ENCODE peak calls at places on chromosomes 13 and 19, in eight cellular contexts. Q is GM23338, D is HL-60, X is SK-N-SH, E is GM12878, B is K562, W is HCT116, I is HepG2. L is an unnamed sample.

GRCh38 chr19:5526691-5527090 is 41.1 kb downstream of the TINCR start:
- DNase-seq in E (no peak), Q (no peak), X (no peak), D (no peak), B (no peak), W (no peak), I (no peak), L (no peak)

GRCh38 chr13:110801044-110801443 is 87.5 kb downstream of the ING1 start:
- DNase-seq in D (no peak), B (no peak), Q (no peak), W (no peak), E (no peak), X (no peak), I (no peak), L (no peak)

GRCh38 chr19:51808333-51808986 is 13.5 kb downstream of the FPR3 start:
- DNase-seq in B (peak; percentile 74), W (no peak), D (no peak), I (peak; percentile 66), E (no peak), X (peak; percentile 7), Q (no peak), L (peak; percentile 8)

GRCh38 chr13:99864627-99864990 is 107.0 kb downstream of the ZIC5 start:
- DNase-seq in E (no peak), X (no peak), I (no peak), W (no peak), D (no peak), B (no peak), Q (peak; percentile 55), L (no peak)

GRCh38 chr13:60699636-60700035 is 302.6 kb downstream of the TDRD3 start:
- DNase-seq in I (no peak), W (no peak), Q (no peak), E (no peak), X (no peak), D (no peak), B (no peak), L (no peak)

GRCh38 chr13:74090869-74091605 is 43.2 kb downstream of the KLF12 start:
- DNase-seq in D (no peak), X (no peak), I (no peak), W (no peak), E (no peak), B (no peak), Q (no peak), L (no peak)

GRCh38 chr13:20126460-20127262 is 34.2 kb downstream of the GJA3 start:
- DNase-seq in W (no peak), I (no peak), B (no peak), D (peak; percentile 41), Q (no peak), X (no peak), E (no peak), L (no peak)

GRCh38 chr13:104015646-104016396 is 949.6 kb upstream of the SLC10A2 start:
- DNase-seq in X (no peak), B (no peak), D (no peak), E (no peak), I (no peak), Q (no peak), W (no peak), L (no peak)

GRCh38 chr13:74040200-74040599 is 94.0 kb downstream of the KLF12 start:
- DNase-seq in W (peak; percentile 49), D (no peak), Q (peak; percentile 91), B (peak; percentile 14), X (peak; percentile 55), E (no peak), I (peak; percentile 49), L (peak; percentile 18)

GRCh38 chr13:106882222-106882621 is 314.3 kb upstream of the ARGLU1 start:
- DNase-seq in E (no peak), B (no peak), I (no peak), Q (peak; percentile 20), X (no peak), W (no peak), D (no peak), L (no peak)

GRCh38 chr19:15449620-15450527 is at the start of gene WIZ:
- DNase-seq in X (peak; percentile 97), Q (peak; percentile 92), I (peak; percentile 35), D (no peak), B (peak; percentile 85), E (no peak), W (no peak), L (no peak)

GRCh38 chr13:75324413-75324940 is 157.5 kb downstream of the TBC1D4 start:
- DNase-seq in I (no peak), Q (no peak), B (no peak), E (no peak), X (no peak), W (no peak), D (no peak), L (no peak)

GRCh38 chr19:56670401-56670960 is 1.1 kb downstream of the ZNF835 start:
- DNase-seq in B (no peak), W (no peak), X (no peak), I (no peak), Q (no peak), E (no peak), D (no peak), L (no peak)

GRCh38 chr13:27605610-27606200 is 14.6 kb downstream of the LNX2 start:
- DNase-seq in X (no peak), D (no peak), Q (no peak), B (no peak), W (no peak), I (no peak), E (no peak), L (no peak)

GRCh38 chr19:6739884-6740588 is 556 bp downstream of the TRIP10 start:
- DNase-seq in E (no peak), W (no peak), Q (peak; percentile 68), I (no peak), B (peak; percentile 85), X (peak; percentile 78), D (no peak), L (no peak)

GRCh38 chr19:45615795-45616708 is 14.0 kb upstream of the GPR4 start:
- DNase-seq in E (peak; percentile 48), X (peak; percentile 96), B (peak; percentile 97), W (peak; percentile 97), Q (peak; percentile 99), I (peak; percentile 62), D (peak; percentile 59), L (no peak)
- TF ChIP-seq POLR2AphosphoS5 in E (no peak), X (no peak), B (peak; percentile 49), W (peak; percentile 73), Q (peak; percentile 58), I (no peak), D (no peak), L (no peak)

GRCh38 chr13:21657538-21657937 is 13.3 kb upstream of the FGF9 start:
- DNase-seq in X (no peak), I (no peak), D (no peak), Q (no peak), E (no peak), B (peak; percentile 20), W (no peak), L (no peak)

GRCh38 chr13:21661510-21661909 is 9.4 kb upstream of the FGF9 start:
- DNase-seq in I (no peak), D (no peak), B (no peak), Q (no peak), E (no peak), W (no peak), X (no peak), L (no peak)

GRCh38 chr13:21661097-21661496 is 9.8 kb upstream of the FGF9 start:
- DNase-seq in D (no peak), Q (no peak), I (no peak), E (no peak), W (no peak), B (no peak), X (no peak), L (no peak)

GRCh38 chr13:21668665-21669599 is 1.9 kb upstream of the FGF9 start:
- DNase-seq in X (peak; percentile 27), D (no peak), B (no peak), W (no peak), E (no peak), I (no peak), Q (peak; percentile 69), L (no peak)

GRCh38 chr13:21663197-21663596 is 7.7 kb upstream of the FGF9 start:
- DNase-seq in D (no peak), Q (no peak), I (peak; percentile 53), X (no peak), W (no peak), E (no peak), B (no peak), L (no peak)
- TF ChIP-seq REST in D (no peak), Q (no peak), I (no peak), X (no peak), W (no peak), E (no peak), B (no peak), L (no peak)

DNA sequence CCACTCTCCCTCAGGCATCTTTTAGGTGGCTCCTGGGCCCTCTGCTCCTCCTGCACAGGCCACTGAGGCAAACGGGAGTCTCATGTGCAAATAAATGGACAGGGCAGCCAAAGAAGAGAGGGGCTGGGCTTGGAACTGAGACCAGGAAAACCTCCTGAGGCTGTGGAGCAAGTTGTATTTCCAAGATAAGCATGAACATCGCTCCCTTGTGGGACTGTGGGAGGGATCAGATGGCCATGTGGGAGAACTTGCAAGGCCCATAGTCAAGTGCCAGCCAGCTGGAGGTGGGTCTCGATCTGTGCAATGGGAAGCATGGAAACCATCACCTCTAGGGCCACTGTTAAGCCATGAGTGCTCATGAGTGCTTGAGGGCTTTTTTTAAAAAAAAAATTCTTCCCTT is 24.9 kb downstream of the MED26 start:
- DNase-seq in I (no peak), E (no peak), B (no peak), D (no peak), Q (no peak), W (no peak), X (no peak), L (no peak)
- TF ChIP-seq POLR2AphosphoS5 in I (no peak), E (no peak), B (no peak), D (no peak), Q (no peak), W (no peak), X (no peak), L (no peak)

DNA sequence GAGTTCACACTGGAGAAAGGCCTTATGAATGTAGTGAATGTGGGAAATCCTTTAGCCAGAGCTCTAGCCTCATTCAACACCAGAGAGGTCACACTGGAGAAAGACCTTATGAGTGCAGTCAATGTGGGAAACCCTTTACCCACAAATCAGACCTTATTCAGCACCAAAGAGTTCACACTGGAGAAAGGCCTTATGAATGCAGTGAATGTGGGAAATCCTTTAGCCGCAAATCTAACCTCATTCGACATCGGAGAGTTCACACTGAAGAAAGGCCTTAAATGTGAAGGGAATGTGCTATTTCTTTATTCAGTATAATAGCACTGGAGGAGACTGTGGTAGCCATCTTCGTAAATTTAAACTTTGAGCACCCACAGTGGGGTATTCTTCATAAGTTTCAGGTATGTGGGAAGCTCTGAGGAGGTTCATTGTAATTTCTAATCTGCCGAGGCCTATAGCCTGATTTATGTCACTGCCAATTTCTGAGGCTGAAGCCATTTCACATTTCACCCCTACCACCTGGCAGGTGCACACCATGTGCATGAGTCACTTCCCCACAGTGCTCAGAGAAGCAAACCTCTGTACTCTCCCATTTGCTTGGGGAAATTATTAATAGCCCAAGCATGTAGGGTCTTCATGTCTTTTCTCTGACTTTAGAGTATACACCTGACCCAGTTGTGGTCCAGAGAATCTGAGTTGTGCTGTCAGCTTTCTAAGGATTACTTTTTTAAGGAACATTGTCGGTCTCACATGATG is 6.4 kb downstream of the ZNF551 start:
- DNase-seq in I (no peak), D (no peak), W (no peak), E (no peak), B (no peak), X (no peak), Q (no peak), L (no peak)
- TF ChIP-seq REST in I (no peak), D (no peak), W (no peak), E (no peak), B (no peak), X (no peak), Q (no peak), L (no peak)

GRCh38 chr19:961866-962620 is 22.1 kb upstream of the WDR18 start:
- DNase-seq in D (no peak), W (no peak), E (no peak), Q (no peak), X (no peak), B (peak; percentile 97), I (peak; percentile 20), L (no peak)
- TF ChIP-seq POLR2AphosphoS5 in D (no peak), W (no peak), E (no peak), Q (no peak), X (no peak), B (peak; percentile 61), I (no peak), L (no peak)

L was measured in Panc1.